ENCODE peak calls at places on chromosomes 16 and 17, in six cellular contexts. P is cortex of kidney, S is A549, N is NCI-H1105 treated with DMSO at 0.1 percent for 48 hours, O is HAP-1, D is NCI-H524. A is an unnamed sample.

GRCh38 chr17:76492989-76493501 is 8.2 kb downstream of the RHBDF2 start:
- DNase-seq in O (no peak), P (no peak), N (no peak), D (no peak), S (no peak), A (peak)

GRCh38 chr16:88378836-88379693 is 3.7 kb upstream of the ZNF469 start:
- DNase-seq in D (no peak), S (no peak), O (no peak), N (no peak), P (no peak), A (no peak)

GRCh38 chr17:78129385-78130079 is 977 bp upstream of the TMC6 start:
- DNase-seq in N (no peak), D (no peak), O (no peak), P (no peak), S (no peak), A (no peak)

GRCh38 chr16:70735141-70735979 is 49.5 kb upstream of the MTSS2 start:
- DNase-seq in O (no peak), N (no peak), D (no peak), S (no peak), P (no peak), A (no peak)

GRCh38 chr17:79952915-79953314 is 82.8 kb downstream of the TBC1D16 start:
- DNase-seq in P (no peak), S (no peak), N (no peak), D (no peak), O (no peak), A (no peak)

GRCh38 chr16:59060212-59060611 is 326.1 kb upstream of the GOT2 start:
- DNase-seq in D (no peak), S (peak), O (no peak), N (no peak), P (no peak), A (no peak)

GRCh38 chr17:59154335-59154720 is 658 bp downstream of the SKA2 start:
- DNase-seq in P (no peak), S (peak), N (peak), D (peak), O (peak), A (peak)

GRCh38 chr17:78231991-78232759 is 744 bp downstream of the TMEM235 start:
- DNase-seq in S (no peak), N (no peak), P (no peak), D (no peak), O (no peak), A (no peak)

GRCh38 chr16:3727806-3728381 is 10.6 kb upstream of the TRAP1 start:
- DNase-seq in S (no peak), P (no peak), D (peak), O (no peak), N (no peak), A (no peak)

GRCh38 chr16:64826374-64826773 is 295.5 kb downstream of the CDH11 start:
- DNase-seq in S (no peak), P (no peak), O (no peak), D (no peak), N (no peak), A (no peak)

GRCh38 chr17:78557598-78558039 is 19.6 kb downstream of the DNAH17 start:
- DNase-seq in P (no peak), N (no peak), S (peak), O (no peak), D (no peak), A (no peak)

GRCh38 chr16:78443780-78444422 is 344.4 kb downstream of the WWOX start:
- DNase-seq in D (no peak), S (no peak), P (no peak), O (no peak), N (no peak), A (no peak)

GRCh38 chr16:89749637-89750036 is 28.3 kb downstream of the ZNF276 start:
- DNase-seq in S (no peak), N (no peak), O (no peak), D (no peak), P (no peak), A (no peak)

GRCh38 chr17:82031885-82032627 is 578 bp downstream of the RAC3 start:
- DNase-seq in P (no peak), D (no peak), N (peak), S (no peak), O (peak), A (peak)

GRCh38 chr16:78437352-78437968 is 338.0 kb downstream of the WWOX start:
- DNase-seq in S (peak), N (peak), O (peak), P (no peak), D (no peak), A (peak)

GRCh38 chr16:78516006-78516405 is 416.6 kb downstream of the WWOX start:
- DNase-seq in D (no peak), O (no peak), P (no peak), S (no peak), N (no peak), A (no peak)

GRCh38 chr16:12406840-12407690 is 396.6 kb downstream of the CPPED1 start:
- DNase-seq in P (no peak), N (no peak), D (no peak), O (no peak), S (peak), A (no peak)

GRCh38 chr16:86370036-86370435 is 140.3 kb upstream of the FOXF1 start:
- DNase-seq in O (no peak), D (no peak), N (no peak), S (no peak), P (no peak), A (no peak)

GRCh38 chr16:84940670-84941551 is 70.4 kb downstream of the ZDHHC7 start:
- DNase-seq in S (no peak), D (no peak), O (no peak), P (no peak), N (no peak), A (no peak)

GRCh38 chr17:82583720-82584234 is 64.2 kb downstream of the FOXK2 start:
- DNase-seq in P (no peak), O (no peak), S (no peak), N (no peak), D (no peak), A (no peak)

GRCh38 chr17:43994272-43995149 is 9.9 kb upstream of the NAGS start:
- DNase-seq in S (peak), O (peak), P (no peak), N (peak), D (peak), A (peak)

GRCh38 chr16:54936979-54937672 is 6.5 kb downstream of the IRX5 start:
- DNase-seq in D (peak), S (peak), O (no peak), P (no peak), N (no peak), A (no peak)

GRCh38 chr17:80703109-80703508 is 158.5 kb downstream of the RPTOR start:
- DNase-seq in P (no peak), D (no peak), S (no peak), N (no peak), O (no peak), A (no peak)

GRCh38 chr16:85151603-85152413 is 39.5 kb upstream of the CIBAR2 start:
- DNase-seq in D (no peak), S (no peak), O (no peak), N (no peak), P (no peak), A (peak)

GRCh38 chr17:64694207-64694606 is 32.1 kb upstream of the SMURF2 start:
- DNase-seq in S (peak), N (no peak), D (no peak), P (no peak), O (no peak), A (no peak)

GRCh38 chr16:89565506-89566372 is 5.3 kb downstream of the RPL13 start:
- DNase-seq in P (no peak), S (peak), O (peak), D (peak), N (peak), A (peak)

GRCh38 chr16:57301126-57301817 is 16.8 kb upstream of the PLLP start:
- DNase-seq in S (no peak), D (no peak), O (no peak), N (no peak), P (no peak), A (no peak)